ENCODE peak calls at places on chromosomes 6 and 20, in six cellular contexts. V is lung, E is astrocyte, F is tibial artery, Q is Panc1, S is OCI-LY7. C is an unnamed sample.

GRCh38 chr20:38198238-38198861 is 33.3 kb upstream of the TGM2 start:
- DNase-seq in E (peak), S (no peak), Q (no peak), F (no peak), V (no peak), C (no peak)

GRCh38 chr6:34569361-34569973 is 13.3 kb upstream of the SPDEF start:
- DNase-seq in Q (no peak), S (no peak), E (no peak), F (no peak), V (no peak), C (no peak)

GRCh38 chr6:30591008-30591407 is 19.8 kb downstream of the ABCF1 start:
- DNase-seq in E (peak), F (no peak), Q (no peak), S (no peak), V (peak), C (no peak)

GRCh38 chr6:155883741-155884140 is 428.1 kb upstream of the NOX3 start:
- DNase-seq in Q (no peak), E (peak), S (no peak), F (no peak), V (no peak), C (no peak)

GRCh38 chr6:167979436-167980090 is 17.9 kb upstream of the KIF25 start:
- DNase-seq in E (no peak), S (no peak), Q (no peak), V (no peak), F (no peak), C (no peak)

GRCh38 chr6:33144373-33144772 is 47.9 kb downstream of the COL11A2 start:
- DNase-seq in S (no peak), Q (no peak), V (no peak), E (peak), F (no peak), C (no peak)

GRCh38 chr20:38278150-38278549 is 17.6 kb upstream of the KIAA1755 start:
- DNase-seq in Q (no peak), S (no peak), F (no peak), V (no peak), E (no peak), C (no peak)

GRCh38 chr6:85569323-85569722 is 24.3 kb downstream of the SNX14 start:
- DNase-seq in F (no peak), V (no peak), E (peak), S (no peak), Q (no peak), C (no peak)

GRCh38 chr6:158431560-158431959 is 119.3 kb downstream of the TULP4 start:
- DNase-seq in Q (no peak), V (no peak), S (no peak), E (no peak), F (no peak), C (no peak)

GRCh38 chr6:12230523-12230922 is 59.6 kb upstream of the EDN1 start:
- DNase-seq in V (no peak), E (no peak), Q (no peak), F (no peak), S (no peak), C (no peak)

GRCh38 chr20:35387334-35387733 is 24.4 kb downstream of the UQCC1 start:
- DNase-seq in V (no peak), F (no peak), S (no peak), Q (peak), E (peak), C (no peak)

GRCh38 chr6:125151715-125152114 is 1.9 kb upstream of the TPD52L1 start:
- DNase-seq in E (no peak), V (no peak), F (no peak), S (no peak), Q (no peak), C (no peak)

GRCh38 chr20:37464173-37464572 is 56.9 kb upstream of the NNAT start:
- DNase-seq in V (no peak), S (no peak), F (no peak), Q (no peak), E (no peak), C (no peak)

GRCh38 chr6:112409311-112409710 is 62.2 kb downstream of the RFPL4B start:
- DNase-seq in E (no peak), S (no peak), F (no peak), Q (no peak), V (no peak), C (no peak)

DNA sequence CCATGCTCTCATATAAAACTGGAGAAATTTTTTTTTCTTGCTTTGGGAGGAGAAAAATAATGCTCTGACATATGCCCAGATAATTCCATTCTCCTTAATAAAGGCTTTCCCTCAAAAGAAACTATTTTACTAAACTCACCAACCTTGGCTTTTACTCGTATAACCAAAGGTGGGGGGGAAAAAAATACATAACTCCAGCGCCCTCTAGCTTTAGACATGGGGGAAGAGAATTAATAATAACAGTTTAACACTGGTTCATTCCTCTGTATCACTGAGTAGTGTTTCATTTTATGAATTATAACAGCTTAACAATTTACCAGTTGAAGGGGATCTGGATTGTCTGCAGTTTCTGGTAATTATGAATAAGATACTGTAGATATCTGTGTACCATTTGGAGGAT is 1226.1 kb downstream of the GRIK2 start:
- DNase-seq in Q (no peak), S (peak), V (no peak), F (no peak), E (no peak), C (no peak)
- TF ChIP-seq CTCF in Q (peak), S (peak), V (no peak), F (no peak), E (peak), C (peak)

GRCh38 chr6:13303668-13304017 is 24.7 kb downstream of the TBC1D7 start:
- DNase-seq in E (peak), F (peak), V (peak), Q (no peak), S (peak), C (peak)
- H3K4me3 ChIP-seq in E (no peak), F (peak), V (no peak), Q (no peak), S (peak), C (peak)

GRCh38 chr6:99790679-99791078 is 184.0 kb downstream of the PRDM13 start:
- DNase-seq in Q (no peak), V (no peak), E (no peak), F (no peak), S (peak), C (no peak)
- TF ChIP-seq CTCF in Q (no peak), V (no peak), E (no peak), F (no peak), S (peak), C (peak)

GRCh38 chr20:43973231-43973630 is 58.6 kb downstream of the TOX2 start:
- DNase-seq in V (no peak), E (no peak), Q (no peak), S (no peak), F (no peak), C (no peak)

GRCh38 chr20:43971233-43971632 is 56.6 kb downstream of the TOX2 start:
- DNase-seq in V (no peak), S (no peak), E (no peak), F (no peak), Q (no peak), C (no peak)

GRCh38 chr20:43972051-43972450 is 57.4 kb downstream of the TOX2 start:
- DNase-seq in E (no peak), F (no peak), Q (no peak), V (no peak), S (no peak), C (no peak)

GRCh38 chr20:43973671-43974450 is 59.2 kb downstream of the TOX2 start:
- DNase-seq in E (no peak), F (no peak), V (no peak), S (no peak), Q (no peak), C (no peak)

DNA sequence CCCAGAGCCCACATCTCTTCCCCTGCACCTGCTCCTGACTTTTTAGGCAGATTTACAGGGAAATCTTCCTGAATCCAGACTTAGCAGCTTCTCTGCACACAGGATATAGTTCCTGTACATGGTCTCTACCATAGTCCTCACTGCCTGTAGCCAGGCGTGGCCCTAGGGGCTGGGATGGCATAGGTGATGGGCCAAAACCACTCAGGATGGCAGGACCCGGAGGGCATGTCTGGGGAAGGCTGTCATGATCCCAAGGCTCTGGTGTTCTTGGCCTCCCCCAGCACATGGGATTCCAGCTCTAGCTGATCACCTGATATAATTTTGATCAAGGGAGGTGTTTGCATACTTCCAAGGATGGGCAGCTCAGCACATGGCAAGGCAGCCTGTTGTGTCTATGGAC is 58.0 kb downstream of the TOX2 start:
- DNase-seq in F (no peak), E (no peak), V (no peak), S (no peak), Q (no peak), C (no peak)
- H3K4me3 ChIP-seq in F (no peak), E (no peak), V (no peak), S (no peak), Q (no peak), C (no peak)

GRCh38 chr6:56671160-56671559 is 28.5 kb upstream of the DST start:
- DNase-seq in F (no peak), V (no peak), Q (no peak), S (no peak), E (no peak), C (no peak)
- TF ChIP-seq CTCF in F (no peak), V (no peak), Q (no peak), S (peak), E (no peak), C (no peak)

DNA sequence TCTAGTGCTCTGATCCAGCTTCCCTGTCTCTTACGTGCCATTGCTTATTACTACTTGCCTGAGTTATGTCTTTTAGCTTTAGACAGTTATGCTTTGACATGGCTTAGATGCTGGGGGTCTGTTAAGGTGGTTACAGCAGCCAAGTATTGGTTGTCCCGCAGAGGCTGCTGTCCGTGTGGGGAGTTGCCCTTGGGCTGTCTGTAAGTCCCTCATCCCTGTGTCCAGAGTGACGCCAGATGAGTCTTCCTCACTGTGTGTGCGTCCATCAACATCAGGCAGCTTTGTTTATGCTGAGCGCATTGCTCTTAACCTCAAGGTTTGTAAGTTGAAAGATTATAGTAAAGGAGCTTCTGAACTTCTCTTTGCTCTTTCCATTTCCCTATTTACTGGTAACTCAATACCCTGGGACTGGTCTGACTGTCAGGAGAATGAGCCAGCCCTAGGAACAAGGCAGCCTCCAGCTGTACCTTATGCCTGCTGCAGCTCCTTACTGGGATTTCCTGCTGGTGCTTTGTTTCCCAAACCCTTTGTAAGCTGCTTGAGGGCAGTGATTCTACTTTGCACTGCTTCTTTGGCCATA is 7.2 kb downstream of the FAM120B start:
- DNase-seq in F (no peak), S (no peak), Q (no peak), V (no peak), E (no peak), C (no peak)
- H3K4me3 ChIP-seq in F (no peak), S (no peak), Q (no peak), V (no peak), E (no peak), C (no peak)

C was measured in GM12865.